ENCODE peak calls at places on chromosomes 2 and 18, in six cellular contexts. O is endothelial cell of umbilical vein; D is H9; N is MM.1S; L is effector memory CD4-positive, alpha-beta T cell; C is ovary. B is an unnamed sample.

GRCh38 chr18:79603321-79604204 is 76.0 kb upstream of the CTDP1 start:
- DNase-seq in O (no peak), D (no peak), N (no peak), L (no peak), C (peak; percentile 23), B (no peak)

GRCh38 chr2:45825001-45825651 is 173.7 kb downstream of the PRKCE start:
- DNase-seq in O (no peak), D (no peak), N (no peak), L (no peak), C (no peak), B (peak; percentile 52)

GRCh38 chr18:79598046-79598884 is 81.3 kb upstream of the CTDP1 start:
- DNase-seq in O (no peak), D (no peak), N (no peak), L (no peak), C (peak; percentile 31), B (no peak)

GRCh38 chr2:31258351-31258750 is 24.4 kb downstream of the EHD3 start:
- DNase-seq in O (no peak), D (no peak), N (peak; percentile 16), L (no peak), C (no peak), B (no peak)

GRCh38 chr2:218431878-218432277 is 13.0 kb downstream of the VIL1 start:
- DNase-seq in O (no peak), D (no peak), N (no peak), L (no peak), C (no peak), B (no peak)

GRCh38 chr2:231347081-231347480 is 48.4 kb upstream of the B3GNT7 start:
- DNase-seq in O (no peak), D (no peak), N (no peak), L (no peak), C (no peak), B (no peak)

GRCh38 chr2:219245899-219246230 is 586 bp downstream of the STK16 start:
- DNase-seq in O (no peak), D (no peak), N (no peak), L (no peak), C (no peak), B (no peak)

GRCh38 chr2:129888896-129889295 is 90.6 kb upstream of the RAB6C start:
- DNase-seq in O (no peak), D (no peak), N (no peak), L (no peak), C (no peak), B (peak; percentile 9)

GRCh38 chr2:139048017-139048416 is 267.8 kb upstream of the NXPH2 start:
- DNase-seq in O (no peak), D (no peak), N (no peak), L (no peak), C (no peak), B (no peak)

GRCh38 chr2:28613181-28613580 is 117.3 kb downstream of the PLB1 start:
- DNase-seq in O (peak; percentile 24), D (no peak), N (no peak), L (no peak), C (peak; percentile 7), B (no peak)

GRCh38 chr2:236393101-236393500 is 128.9 kb upstream of the ASB18 start:
- DNase-seq in O (no peak), D (peak; percentile 14), N (no peak), L (no peak), C (no peak), B (no peak)

GRCh38 chr2:7904319-7904718 is 777.5 kb upstream of the ID2 start:
- DNase-seq in O (no peak), D (no peak), N (no peak), L (no peak), C (no peak), B (no peak)

GRCh38 chr2:26786207-26787023 is 559 bp downstream of the CENPA start:
- DNase-seq in O (peak; percentile 15), D (no peak), N (peak; percentile 41), L (no peak), C (no peak), B (no peak)

GRCh38 chr18:46621111-46621766 is 35.8 kb downstream of the LOXHD1 start:
- DNase-seq in O (no peak), D (no peak), N (no peak), L (no peak), C (no peak), B (no peak)

GRCh38 chr18:45687617-45688016 is 36.4 kb upstream of the SLC14A1 start:
- DNase-seq in O (no peak), D (no peak), N (peak; percentile 43), L (no peak), C (no peak), B (no peak)

GRCh38 chr2:139201516-139201915 is 421.3 kb upstream of the NXPH2 start:
- DNase-seq in O (no peak), D (no peak), N (no peak), L (no peak), C (no peak), B (no peak)

DNA sequence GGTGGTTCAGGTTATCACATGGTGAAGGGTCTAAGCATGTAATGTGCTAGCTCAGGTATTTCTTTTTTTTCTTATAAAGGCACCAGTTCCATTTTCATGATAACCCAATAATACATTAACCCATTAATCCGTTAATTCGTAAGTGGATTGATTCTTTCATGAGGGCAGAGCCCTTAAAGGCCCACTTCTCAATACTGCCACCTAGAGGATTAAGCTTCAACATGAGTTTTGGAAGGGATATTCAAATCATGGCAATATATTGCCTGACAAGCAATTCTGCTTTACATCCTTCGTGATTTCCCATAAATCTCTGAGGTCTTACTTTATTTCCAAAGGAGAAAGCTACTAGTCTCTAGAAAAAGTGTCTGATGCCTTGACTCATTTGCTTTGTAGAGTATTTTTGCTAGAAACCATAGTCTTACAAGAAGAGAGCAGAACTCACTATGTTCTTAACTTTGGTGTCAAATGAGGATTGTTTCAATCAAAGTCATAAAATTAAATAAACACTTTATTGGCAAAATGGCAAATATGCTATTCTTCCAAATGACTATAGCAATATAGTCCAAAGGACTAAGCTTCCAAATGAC is 271.3 kb downstream of the KCNS3 start:
- DNase-seq in O (peak; percentile 60), D (no peak), N (peak; percentile 66), L (no peak), C (no peak), B (peak; percentile 49)
- H3K9me3 ChIP-seq in O (no peaks in the 10 kb centered on the region), D (no peaks in the 10 kb centered on the region), N (no peaks in the 10 kb centered on the region), L (no peaks in the 10 kb centered on the region), C (no peaks in the 10 kb centered on the region), B (no peaks in the 10 kb centered on the region)

DNA sequence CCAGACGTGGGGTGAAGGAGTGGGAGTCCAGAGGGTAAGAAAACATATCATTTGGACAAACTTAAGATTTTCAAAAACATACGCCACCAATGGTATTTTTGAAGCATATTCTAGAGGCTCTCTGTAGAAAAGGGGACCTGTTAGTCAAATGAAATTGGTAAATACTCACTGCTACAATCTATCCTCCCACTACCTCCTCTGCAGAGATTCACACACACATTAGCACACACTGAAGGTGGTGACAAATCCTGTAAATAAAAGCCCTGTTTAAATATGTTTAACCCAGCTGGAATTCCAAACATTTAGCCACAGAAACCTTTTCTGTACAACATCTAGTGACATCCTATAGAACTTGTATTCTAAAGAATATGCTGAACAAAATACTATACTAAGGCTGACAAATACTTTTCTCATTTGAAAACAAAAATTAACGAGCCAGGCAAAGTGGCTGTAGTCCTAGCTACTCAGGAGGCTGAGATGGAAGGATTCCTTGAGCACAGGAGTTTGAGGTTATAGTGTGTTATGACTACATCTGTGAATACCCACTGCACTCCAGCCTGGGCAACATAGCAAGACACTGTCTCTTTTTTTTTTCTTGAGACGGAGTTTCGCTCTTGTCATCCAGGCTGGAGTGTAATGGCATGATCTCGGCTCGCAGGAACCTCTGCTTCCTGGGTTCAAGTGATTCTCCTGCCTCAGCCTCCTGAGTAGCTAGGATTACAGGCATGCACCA is 25.9 kb downstream of the ALS2 start:
- DNase-seq in O (no peak), D (no peak), N (no peak), L (no peak), C (no peak), B (no peak)
- H3K27ac ChIP-seq in O (no peak overlapping the region), D (no peak overlapping the region), N (no peak overlapping the region), L (no peak overlapping the region), C (no peak overlapping the region), B (no peak overlapping the region)

DNA sequence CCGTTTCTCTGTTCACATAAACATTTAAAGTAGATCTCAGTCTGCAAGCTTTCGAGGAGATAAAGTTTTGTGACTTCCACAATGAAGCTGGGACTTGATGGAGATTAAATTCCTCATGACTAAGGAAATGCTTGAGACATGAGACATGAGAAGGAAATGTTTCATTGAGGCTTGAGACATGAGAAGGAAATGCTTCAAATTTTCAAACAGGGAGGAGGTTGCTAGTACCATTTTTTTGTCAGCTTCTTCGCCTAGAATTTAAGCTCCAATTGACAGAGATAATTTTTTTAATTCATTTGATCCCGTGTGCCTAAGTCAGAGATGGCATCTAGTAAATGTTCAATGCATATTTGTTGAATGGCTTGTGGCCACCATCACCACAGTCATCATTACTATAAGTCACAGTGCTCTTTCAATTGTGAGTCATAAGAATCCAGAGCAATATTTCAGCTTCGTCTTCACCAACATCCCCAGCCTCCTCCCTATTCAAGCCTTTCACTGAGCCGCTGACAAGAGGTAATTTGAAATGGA is 543 bp upstream of the MARCHF4 start:
- DNase-seq in O (peak; percentile 78), D (no peak), N (no peak), L (no peak), C (no peak), B (peak; percentile 93)
- H3K27me3 ChIP-seq in O (no peaks in the 10 kb centered on the region), D (peaks cover 6% of the 10 kb centered on the region), N (peaks cover 21% of the 10 kb centered on the region), L (peaks cover 32% of the 10 kb centered on the region), C (no peaks in the 10 kb centered on the region), B (no peaks in the 10 kb centered on the region)

GRCh38 chr2:171834286-171834685 is 59.8 kb downstream of the SLC25A12 start:
- DNase-seq in O (no peak), D (no peak), N (no peak), L (no peak), C (no peak), B (no peak)
- H3K9me3 ChIP-seq in O (no peaks in the 10 kb centered on the region), D (peaks cover 45% of the 10 kb centered on the region), N (no peaks in the 10 kb centered on the region), L (no peaks in the 10 kb centered on the region), C (no peaks in the 10 kb centered on the region), B (no peaks in the 10 kb centered on the region)

DNA sequence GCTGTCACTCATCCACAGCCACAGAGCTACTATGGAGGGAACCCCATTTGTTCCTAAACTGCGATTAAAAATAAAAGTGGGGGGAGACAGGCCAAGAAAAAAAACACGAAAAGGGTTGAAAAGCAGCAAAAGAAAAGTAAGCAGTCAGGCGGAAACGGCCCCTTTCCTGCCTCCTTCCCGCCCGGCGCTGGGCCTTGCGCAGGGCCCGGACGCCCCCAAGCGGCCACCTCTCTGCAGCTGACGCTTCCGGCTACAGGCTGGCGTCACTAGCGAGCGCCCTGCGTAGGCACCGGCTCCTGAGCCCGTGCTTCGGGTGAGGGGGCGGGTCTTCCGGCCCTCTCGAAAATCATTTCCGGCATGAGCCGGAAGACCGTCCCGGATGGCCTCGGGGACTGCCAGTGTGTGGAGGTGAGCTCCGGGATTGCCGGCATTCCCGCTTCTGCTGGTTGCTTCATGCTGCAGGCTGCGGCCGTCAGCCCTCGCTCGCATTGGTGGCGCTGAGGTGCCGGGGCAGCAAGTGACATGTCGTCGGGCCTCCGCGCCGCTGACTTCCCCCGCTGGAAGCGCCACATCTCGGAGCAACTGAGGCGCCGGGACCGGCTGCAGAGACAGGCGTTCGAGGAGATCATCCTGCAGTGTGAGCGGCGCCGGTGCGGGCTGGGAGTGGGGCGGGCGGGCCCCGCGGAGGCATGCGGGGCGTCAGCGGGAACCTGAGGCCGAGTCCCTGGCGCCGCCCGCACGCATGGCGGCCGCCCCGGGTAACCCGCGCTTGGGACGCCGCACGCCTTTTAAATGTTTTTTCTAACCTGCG is at the start of gene ATG16L1:
- DNase-seq in O (peak; percentile 96), D (peak; percentile 97), N (peak; percentile 97), L (peak; percentile 93), C (peak; percentile 98), B (peak; percentile 95)
- H3K27ac ChIP-seq in O (peak within 1 kb of the TSS; percentile 77), D (no peak within 1 kb of the TSS), N (peak within 1 kb of the TSS; percentile 44), L (peak within 1 kb of the TSS; percentile 82), C (peak within 1 kb of the TSS; percentile 30), B (peak within 1 kb of the TSS; percentile 73)

GRCh38 chr2:121237336-121237979 is 47.5 kb downstream of the TFCP2L1 start:
- DNase-seq in O (no peak), D (no peak), N (no peak), L (no peak), C (no peak), B (no peak)
- H3K27me3 ChIP-seq in O (no peaks in the 10 kb centered on the region), D (no peaks in the 10 kb centered on the region), N (no peaks in the 10 kb centered on the region), L (no peaks in the 10 kb centered on the region), C (no peaks in the 10 kb centered on the region), B (peaks cover 12% of the 10 kb centered on the region)

GRCh38 chr2:179602452-179602851 is 259.0 kb downstream of the ZNF385B start:
- DNase-seq in O (no peak), D (no peak), N (no peak), L (no peak), C (no peak), B (no peak)
- H3K9me3 ChIP-seq in O (no peaks in the 10 kb centered on the region), D (no peaks in the 10 kb centered on the region), N (no peaks in the 10 kb centered on the region), L (no peaks in the 10 kb centered on the region), C (no peaks in the 10 kb centered on the region), B (no peaks in the 10 kb centered on the region)